ENCODE peak calls at places on chromosomes 1 and 21, in eight cellular contexts. W is uterus, X is WTC11, N is WERI-Rb-1, V is omental fat pad, R is HL-60, Z is IMR-90, K is mammary epithelial cell. B is an unnamed sample.
A peak's percentile ranks its signal among the peaks of the same experiment; 100 is the strongest.

GRCh38 chr1:23537296-23537993 is 6.4 kb upstream of the E2F2 start:
- DNase-seq in W (no peak), X (no peak), N (no peak), V (no peak), R (no peak), Z (peak; percentile 68), K (no peak), B (no peak)

GRCh38 chr1:147264158-147264768 is 21.8 kb downstream of the CHD1L start:
- DNase-seq in W (no peak), X (no peak), N (no peak), V (no peak), R (no peak), Z (peak; percentile 82), K (peak; percentile 67), B (no peak)

GRCh38 chr1:37514350-37515184 is at the start of gene MEAF6:
- DNase-seq in W (peak; percentile 71), X (peak; percentile 81), N (peak; percentile 82), V (peak; percentile 32), R (peak; percentile 86), Z (peak; percentile 77), K (peak; percentile 77), B (peak; percentile 32)

GRCh38 chr21:42233067-42233981 is 14.4 kb downstream of the ABCG1 start:
- DNase-seq in W (peak; percentile 72), X (peak; percentile 24), N (no peak), V (no peak), R (peak; percentile 85), Z (peak; percentile 20), K (no peak), B (no peak)

GRCh38 chr1:67290236-67290635 is 17.4 kb upstream of the IL12RB2 start:
- DNase-seq in W (no peak), X (no peak), N (no peak), V (no peak), R (no peak), Z (no peak), K (no peak), B (no peak)

GRCh38 chr1:77605246-77606026 is 77.0 kb downstream of the ZZZ3 start:
- DNase-seq in W (peak; percentile 18), X (no peak), N (no peak), V (no peak), R (peak; percentile 83), Z (peak; percentile 38), K (peak; percentile 82), B (peak; percentile 35)

GRCh38 chr1:51644533-51645197 is 27.8 kb downstream of the OSBPL9 start:
- DNase-seq in W (peak; percentile 79), X (no peak), N (no peak), V (no peak), R (no peak), Z (peak; percentile 85), K (peak; percentile 64), B (peak; percentile 43)

GRCh38 chr1:23222331-23222730 is 5.0 kb upstream of the HTR1D start:
- DNase-seq in W (no peak), X (no peak), N (no peak), V (no peak), R (no peak), Z (no peak), K (no peak), B (no peak)

GRCh38 chr21:46295996-46296752 is 10.0 kb downstream of the YBEY start:
- DNase-seq in W (peak; percentile 80), X (no peak), N (no peak), V (peak; percentile 38), R (peak; percentile 77), Z (peak; percentile 32), K (no peak), B (no peak)

GRCh38 chr1:79040424-79041089 is 34.0 kb upstream of the ADGRL4 start:
- DNase-seq in W (no peak), X (no peak), N (no peak), V (no peak), R (no peak), Z (peak; percentile 16), K (peak; percentile 8), B (no peak)

GRCh38 chr1:72051538-72051937 is 230.8 kb downstream of the NEGR1 start:
- DNase-seq in W (no peak), X (no peak), N (no peak), V (no peak), R (no peak), Z (no peak), K (peak; percentile 35), B (no peak)

GRCh38 chr1:244242446-244242845 is 191.4 kb downstream of the ZBTB18 start:
- DNase-seq in W (no peak), X (no peak), N (no peak), V (no peak), R (no peak), Z (no peak), K (no peak), B (no peak)

GRCh38 chr1:204591473-204592090 is 75.4 kb downstream of the MDM4 start:
- DNase-seq in W (no peak), X (no peak), N (no peak), V (no peak), R (no peak), Z (peak; percentile 76), K (peak; percentile 75), B (peak; percentile 28)

GRCh38 chr1:65062339-65062738 is 85.7 kb upstream of the AK4 start:
- DNase-seq in W (no peak), X (no peak), N (no peak), V (no peak), R (no peak), Z (no peak), K (no peak), B (no peak)

GRCh38 chr1:65056866-65057265 is 90.5 kb upstream of the JAK1 start:
- DNase-seq in W (no peak), X (no peak), N (no peak), V (no peak), R (no peak), Z (no peak), K (no peak), B (no peak)

GRCh38 chr1:65056234-65056633 is 89.9 kb upstream of the JAK1 start:
- DNase-seq in W (no peak), X (no peak), N (no peak), V (no peak), R (peak; percentile 79), Z (no peak), K (no peak), B (no peak)

GRCh38 chr1:65063025-65063424 is 85.0 kb upstream of the AK4 start:
- DNase-seq in W (no peak), X (no peak), N (no peak), V (no peak), R (no peak), Z (no peak), K (no peak), B (no peak)

GRCh38 chr1:65059930-65060538 is 88.0 kb upstream of the AK4 start:
- DNase-seq in W (no peak), X (no peak), N (no peak), V (no peak), R (no peak), Z (peak; percentile 61), K (peak; percentile 25), B (no peak)
- TF ChIP-seq CTCF in W (peak; percentile 73), X (peak; percentile 35), N (no peak), V (no peak), R (peak; percentile 15), Z (peak; percentile 62), K (peak; percentile 72), B (peak; percentile 48)

GRCh38 chr1:96722161-96722908 is 751 bp downstream of the PTBP2 start:
- DNase-seq in W (peak; percentile 62), X (peak; percentile 50), N (peak; percentile 73), V (no peak), R (peak; percentile 40), Z (peak; percentile 54), K (peak; percentile 55), B (no peak)

GRCh38 chr1:96723372-96723771 is 1.8 kb downstream of the PTBP2 start:
- DNase-seq in W (no peak), X (no peak), N (no peak), V (no peak), R (no peak), Z (no peak), K (no peak), B (no peak)

GRCh38 chr1:96721053-96721381 is 567 bp upstream of the PTBP2 start:
- DNase-seq in W (no peak), X (no peak), N (no peak), V (no peak), R (no peak), Z (no peak), K (no peak), B (no peak)

GRCh38 chr1:96721382-96722160 is at the start of gene PTBP2:
- DNase-seq in W (peak; percentile 75), X (peak; percentile 84), N (peak; percentile 86), V (peak; percentile 57), R (peak; percentile 80), Z (peak; percentile 69), K (peak; percentile 71), B (no peak)
- TF ChIP-seq CTCF in W (peak; percentile 18), X (no peak), N (no peak), V (no peak), R (no peak), Z (no peak), K (no peak), B (no peak)

GRCh38 chr1:170122366-170122765 is 23.4 kb upstream of the NTMT2 start:
- DNase-seq in W (no peak), X (no peak), N (no peak), V (no peak), R (no peak), Z (no peak), K (no peak), B (no peak)

GRCh38 chr1:170131450-170131849 is 14.3 kb upstream of the NTMT2 start:
- DNase-seq in W (no peak), X (no peak), N (no peak), V (no peak), R (no peak), Z (no peak), K (no peak), B (no peak)

GRCh38 chr1:170125269-170125668 is 20.5 kb upstream of the NTMT2 start:
- DNase-seq in W (no peak), X (no peak), N (no peak), V (no peak), R (no peak), Z (no peak), K (no peak), B (no peak)

GRCh38 chr1:170131984-170132383 is 13.8 kb upstream of the NTMT2 start:
- DNase-seq in W (no peak), X (no peak), N (no peak), V (no peak), R (no peak), Z (no peak), K (no peak), B (no peak)

GRCh38 chr1:170126691-170127090 is 19.1 kb upstream of the NTMT2 start:
- DNase-seq in W (no peak), X (peak; percentile 11), N (no peak), V (no peak), R (no peak), Z (peak; percentile 95), K (peak; percentile 62), B (peak; percentile 80)
- TF ChIP-seq CTCF in W (no peak), X (no peak), N (no peak), V (no peak), R (no peak), Z (peak; percentile 12), K (no peak), B (peak; percentile 9)

DNA sequence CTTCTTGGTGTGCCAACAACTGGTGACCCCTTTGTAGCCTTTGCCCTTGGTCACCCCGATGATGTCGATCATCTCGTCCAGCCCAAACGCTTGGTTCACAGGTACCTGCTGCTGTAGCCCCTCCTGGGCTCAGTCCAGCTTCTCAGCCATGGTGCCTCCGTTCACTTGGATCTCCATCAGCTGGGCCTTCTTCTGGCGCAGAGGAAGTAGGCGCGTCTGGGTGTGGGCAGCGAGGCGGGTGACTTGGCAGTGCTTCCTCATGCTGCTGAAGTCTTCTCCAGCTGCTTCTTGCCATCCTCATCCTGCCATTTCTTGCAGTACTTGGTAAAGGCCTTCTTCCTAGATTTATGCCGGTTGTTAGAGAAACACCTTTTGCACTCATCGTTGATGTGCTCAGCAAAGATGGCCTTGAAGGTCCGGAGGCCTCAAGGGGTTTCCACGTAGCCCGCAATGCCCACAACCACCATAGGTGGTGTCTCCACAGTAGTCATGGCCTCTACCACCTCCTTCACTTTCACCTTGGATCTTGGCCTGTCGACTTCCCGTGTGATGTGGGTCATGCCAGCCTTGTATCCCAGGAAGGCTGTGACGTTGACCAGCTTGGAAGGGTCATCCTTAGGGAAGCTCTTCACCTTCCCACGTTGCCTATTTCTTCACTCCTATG is 13.0 kb downstream of the DOP1B start:
- DNase-seq in W (no peak), X (peak; percentile 28), N (no peak), V (no peak), R (peak; percentile 60), Z (no peak), K (no peak), B (no peak)
- TF ChIP-seq CTCF in W (no peak), X (no peak), N (peak; percentile 42), V (no peak), R (no peak), Z (no peak), K (no peak), B (peak; percentile 11)

B was measured in kidney epithelial cell.